ENCODE peak calls at places on chromosomes 6 and 20, in six cellular contexts. S is NB4, E is astrocyte of the cerebellum, X is CD14-positive monocyte, O is GM10248, B is neural crest cell. V is an unnamed sample.

GRCh38 chr6:88815491-88815890 is 147.9 kb downstream of the RNGTT start:
- DNase-seq in S (no peak), E (no peak), X (no peak), O (no peak), B (no peak), V (no peak)

GRCh38 chr6:2913621-2914317 is 10.7 kb upstream of the SERPINB9 start:
- DNase-seq in S (no peak), E (no peak), X (no peak), O (no peak), B (no peak), V (no peak)

GRCh38 chr6:6885521-6886088 is 222.2 kb upstream of the RREB1 start:
- DNase-seq in S (peak), E (no peak), X (peak), O (no peak), B (no peak), V (no peak)

GRCh38 chr20:2626853-2627541 is 25.4 kb upstream of the NOP56 start:
- DNase-seq in S (no peak), E (peak), X (no peak), O (no peak), B (no peak), V (no peak)

GRCh38 chr6:161631676-161632194 is 357.9 kb upstream of the AGPAT4 start:
- DNase-seq in S (no peak), E (peak), X (no peak), O (no peak), B (no peak), V (no peak)

GRCh38 chr20:48051810-48052491 is 266.7 kb upstream of the SULF2 start:
- DNase-seq in S (no peak), E (peak), X (no peak), O (no peak), B (no peak), V (no peak)

GRCh38 chr20:54093423-54094267 is 23.3 kb upstream of the BCAS1 start:
- DNase-seq in S (no peak), E (no peak), X (no peak), O (no peak), B (peak), V (no peak)

GRCh38 chr20:53264604-53265003 is 292.4 kb downstream of the TSHZ2 start:
- DNase-seq in S (no peak), E (no peak), X (no peak), O (no peak), B (no peak), V (no peak)

GRCh38 chr6:157236040-157236725 is 87.1 kb downstream of the TMEM242 start:
- DNase-seq in S (no peak), E (no peak), X (no peak), O (no peak), B (no peak), V (no peak)

GRCh38 chr6:46719099-46719498 is 16.1 kb downstream of the PLA2G7 start:
- DNase-seq in S (no peak), E (peak), X (no peak), O (no peak), B (no peak), V (no peak)

GRCh38 chr20:7352165-7352564 is 584.7 kb downstream of the BMP2 start:
- DNase-seq in S (no peak), E (no peak), X (no peak), O (no peak), B (no peak), V (no peak)

GRCh38 chr6:144646066-144646800 is 361.1 kb downstream of the UTRN start:
- DNase-seq in S (no peak), E (no peak), X (no peak), O (no peak), B (no peak), V (no peak)

GRCh38 chr20:44089987-44090674 is 96.9 kb downstream of the JPH2 start:
- DNase-seq in S (peak), E (no peak), X (peak), O (no peak), B (peak), V (peak)

GRCh38 chr6:29627762-29628418 is 5.1 kb downstream of the GABBR1 start:
- DNase-seq in S (peak), E (peak), X (no peak), O (peak), B (peak), V (no peak)

GRCh38 chr6:87661503-87661902 is 40.5 kb downstream of the AKIRIN2 start:
- DNase-seq in S (no peak), E (no peak), X (no peak), O (no peak), B (no peak), V (no peak)

GRCh38 chr20:44422083-44422482 is 53.6 kb upstream of the TTPAL start:
- DNase-seq in S (peak), E (no peak), X (no peak), O (no peak), B (no peak), V (no peak)

GRCh38 chr6:124963416-124964083 is 1.3 kb downstream of the RNF217 start:
- DNase-seq in S (no peak), E (no peak), X (no peak), O (peak), B (no peak), V (no peak)

GRCh38 chr20:58471161-58471834 is 43.9 kb downstream of the APCDD1L start:
- DNase-seq in S (no peak), E (no peak), X (no peak), O (no peak), B (no peak), V (no peak)

GRCh38 chr20:47493175-47493953 is 8.3 kb upstream of the NCOA3 start:
- DNase-seq in S (peak), E (peak), X (peak), O (no peak), B (no peak), V (peak)

GRCh38 chr6:111087871-111088667 is 766 bp downstream of the SLC16A10 start:
- DNase-seq in S (peak), E (no peak), X (no peak), O (peak), B (peak), V (peak)

GRCh38 chr6:124870611-124871201 is 91.5 kb upstream of the RNF217 start:
- DNase-seq in S (peak), E (peak), X (no peak), O (no peak), B (no peak), V (no peak)

GRCh38 chr20:52160805-52161204 is 30.8 kb downstream of the ZFP64 start:
- DNase-seq in S (no peak), E (no peak), X (no peak), O (no peak), B (no peak), V (no peak)

GRCh38 chr6:158568549-158568948 is 8.7 kb downstream of the TMEM181 start:
- DNase-seq in S (no peak), E (peak), X (no peak), O (no peak), B (no peak), V (no peak)

DNA sequence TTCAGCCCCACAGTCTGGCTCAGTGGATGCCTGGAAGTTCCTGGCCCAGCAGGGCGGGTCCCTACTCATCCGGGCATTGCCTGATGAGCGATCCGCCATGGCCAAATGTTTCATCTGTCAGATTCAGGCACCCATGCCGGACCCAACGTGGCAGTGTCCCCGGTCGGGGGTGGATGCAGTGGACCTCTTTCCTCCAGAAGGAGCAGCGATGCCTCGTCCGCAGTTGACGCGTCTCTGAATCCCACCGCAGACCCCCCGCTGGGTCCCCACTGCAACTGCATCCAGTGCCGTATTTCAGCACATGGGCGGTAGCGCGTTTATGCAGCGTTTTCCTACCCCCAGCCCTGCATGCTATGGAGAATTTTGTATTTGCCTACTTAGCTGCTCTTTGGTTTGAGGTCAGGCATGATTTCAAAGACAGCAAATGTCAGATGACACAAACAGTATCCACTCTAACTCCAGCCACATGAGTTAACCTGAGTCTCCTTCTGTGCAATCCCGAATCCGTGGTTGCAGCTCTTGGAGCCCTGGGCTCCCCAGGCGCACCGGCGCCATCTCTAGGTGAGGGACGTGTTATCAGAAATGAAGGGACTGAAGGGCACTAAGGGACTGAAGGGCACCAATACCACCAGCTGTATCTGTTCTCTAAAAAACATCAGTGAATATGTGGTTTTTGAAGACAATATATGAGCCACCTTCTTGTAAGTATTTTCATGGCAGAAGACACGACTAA is 72.6 kb upstream of the THBS2 start:
- DNase-seq in S (peak), E (no peak), X (no peak), O (no peak), B (no peak), V (no peak)
- TF ChIP-seq CTCF in S (peak), E (no peak), X (peak), O (no peak), B (no peak), V (peak)

DNA sequence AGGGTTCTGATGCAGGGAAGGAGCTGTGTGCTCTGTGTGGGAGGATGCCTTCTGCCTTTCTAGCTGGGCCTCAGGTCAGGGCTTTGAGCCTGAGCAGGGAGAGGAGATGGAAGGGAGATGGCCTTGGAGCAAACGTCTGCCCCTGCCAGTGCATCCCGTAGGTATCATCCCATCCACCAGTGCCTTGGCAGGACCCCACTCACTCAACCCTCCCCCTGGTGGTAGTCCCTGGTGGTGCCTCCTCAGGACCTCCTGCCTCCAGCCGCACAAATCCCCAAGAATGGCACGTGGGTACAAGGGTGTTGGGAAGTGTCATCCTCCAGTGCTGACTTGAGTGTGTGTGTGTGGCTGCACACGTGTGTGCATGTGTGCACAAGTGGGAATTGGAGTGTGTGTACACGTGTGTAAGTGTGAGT is 23.1 kb upstream of the MICB start:
- DNase-seq in S (peak), E (no peak), X (no peak), O (no peak), B (no peak), V (no peak)
- TF ChIP-seq CTCF in S (peak), E (peak), X (peak), O (no peak), B (peak), V (peak)

DNA sequence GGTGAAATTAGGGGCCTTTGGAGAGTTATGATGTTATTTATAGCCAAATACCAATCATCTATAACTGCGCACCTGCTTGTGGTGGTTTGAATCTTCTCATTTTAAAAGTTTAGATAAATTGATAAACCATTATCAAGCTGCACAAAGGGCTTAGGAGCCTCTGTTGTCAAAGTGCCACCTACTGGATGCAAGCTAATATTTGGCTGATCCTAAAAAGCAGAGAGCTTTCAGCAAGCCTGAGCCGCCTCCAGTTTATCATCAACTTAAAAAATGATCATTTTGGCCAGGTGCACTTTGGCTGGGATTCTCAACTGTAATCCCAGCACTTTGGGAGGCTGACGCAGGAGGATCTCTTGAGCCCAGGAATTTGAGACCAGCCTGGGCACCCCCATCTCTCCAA is 58.5 kb upstream of the ATXN1 start:
- DNase-seq in S (peak), E (no peak), X (no peak), O (no peak), B (no peak), V (peak)
- TF ChIP-seq CTCF in S (peak), E (peak), X (no peak), O (peak), B (peak), V (no peak)

GRCh38 chr20:40255368-40255767 is 433.7 kb downstream of the MAFB start:
- DNase-seq in S (no peak), E (peak), X (no peak), O (no peak), B (no peak), V (no peak)
- TF ChIP-seq CTCF in S (no peak), E (no peak), X (no peak), O (no peak), B (peak), V (no peak)

GRCh38 chr20:35264755-35265154 is 13.2 kb downstream of the MMP24OS start:
- DNase-seq in S (peak), E (no peak), X (no peak), O (no peak), B (no peak), V (no peak)
- TF ChIP-seq CTCF in S (peak), E (peak), X (no peak), O (peak), B (no peak), V (no peak)